ENCODE peak calls at places on chromosomes 3 and 15, in eight cellular contexts. X is A549, N is HepG2, H is endothelial cell of umbilical vein, Y is K562, O is H1, T is HCT116, E is GM12878. Z is an unnamed sample.

GRCh38 chr3:113035387-113035982 is 44.7 kb downstream of the GTPBP8 start:
- DNase-seq in X (peak), N (peak), H (peak), Y (peak), O (peak), T (peak), E (no peak), Z (peak)

GRCh38 chr15:80580107-80580506 is 115.0 kb upstream of the ABHD17C start:
- DNase-seq in X (peak), N (no peak), H (no peak), Y (no peak), O (no peak), T (no peak), E (no peak), Z (peak)

GRCh38 chr3:49020335-49021212 is 1.3 kb upstream of the NDUFAF3 start:
- DNase-seq in X (no peak), N (no peak), H (peak), Y (peak), O (peak), T (no peak), E (no peak), Z (peak)

GRCh38 chr3:11150256-11150655 is 4.0 kb upstream of the HRH1 start:
- DNase-seq in X (no peak), N (no peak), H (no peak), Y (no peak), O (no peak), T (no peak), E (no peak), Z (no peak)

GRCh38 chr3:126433496-126434263 is 39.0 kb downstream of the CFAP100 start:
- DNase-seq in X (no peak), N (no peak), H (no peak), Y (no peak), O (no peak), T (no peak), E (no peak), Z (no peak)

GRCh38 chr3:59605318-59605717 is 555.5 kb upstream of the CFAP20DC start:
- DNase-seq in X (no peak), N (no peak), H (no peak), Y (no peak), O (no peak), T (no peak), E (no peak), Z (no peak)

GRCh38 chr3:99938270-99938955 is 120.8 kb downstream of the CMSS1 start:
- DNase-seq in X (no peak), N (no peak), H (peak), Y (no peak), O (no peak), T (no peak), E (no peak), Z (no peak)

GRCh38 chr3:30698549-30698948 is 92.1 kb downstream of the TGFBR2 start:
- DNase-seq in X (no peak), N (no peak), H (no peak), Y (no peak), O (no peak), T (no peak), E (no peak), Z (no peak)

GRCh38 chr3:12155833-12156232 is 2.9 kb downstream of the TIMP4 start:
- DNase-seq in X (peak), N (peak), H (peak), Y (peak), O (no peak), T (peak), E (no peak), Z (no peak)

GRCh38 chr3:127485396-127486170 is 105.0 kb downstream of the TPRA1 start:
- DNase-seq in X (no peak), N (no peak), H (no peak), Y (no peak), O (peak), T (no peak), E (no peak), Z (no peak)

GRCh38 chr15:83475551-83475950 is 28.4 kb downstream of the SH3GL3 start:
- DNase-seq in X (no peak), N (no peak), H (no peak), Y (no peak), O (no peak), T (no peak), E (no peak), Z (no peak)

GRCh38 chr15:100760357-100760903 is 119.2 kb upstream of the ALDH1A3 start:
- DNase-seq in X (peak), N (no peak), H (no peak), Y (peak), O (no peak), T (no peak), E (no peak), Z (no peak)

GRCh38 chr3:178454714-178455113 is 81.5 kb upstream of the KCNMB2 start:
- DNase-seq in X (no peak), N (no peak), H (no peak), Y (no peak), O (no peak), T (no peak), E (no peak), Z (no peak)

GRCh38 chr3:159994182-159994581 is 5.5 kb downstream of the IL12A start:
- DNase-seq in X (no peak), N (no peak), H (no peak), Y (no peak), O (no peak), T (no peak), E (no peak), Z (no peak)

GRCh38 chr15:77834276-77834990 is 201.7 kb upstream of the LINGO1 start:
- DNase-seq in X (no peak), N (no peak), H (no peak), Y (no peak), O (no peak), T (no peak), E (no peak), Z (no peak)

GRCh38 chr3:5136619-5137429 is 14.7 kb downstream of the ARL8B start:
- DNase-seq in X (peak), N (peak), H (peak), Y (no peak), O (no peak), T (no peak), E (no peak), Z (peak)

GRCh38 chr15:25501828-25502446 is 63.1 kb upstream of the UBE3A start:
- DNase-seq in X (peak), N (peak), H (peak), Y (peak), O (no peak), T (peak), E (no peak), Z (peak)

GRCh38 chr3:15983232-15983631 is 185.5 kb upstream of the ANKRD28 start:
- DNase-seq in X (no peak), N (no peak), H (no peak), Y (no peak), O (no peak), T (no peak), E (no peak), Z (no peak)

GRCh38 chr3:139518296-139518695 is 21.2 kb downstream of the RBP1 start:
- DNase-seq in X (no peak), N (no peak), H (no peak), Y (no peak), O (peak), T (no peak), E (no peak), Z (no peak)

GRCh38 chr3:23928525-23928924 is 11.6 kb downstream of the RPL15 start:
- DNase-seq in X (peak), N (no peak), H (no peak), Y (no peak), O (no peak), T (no peak), E (no peak), Z (no peak)

GRCh38 chr3:30467596-30468238 is 138.7 kb upstream of the TGFBR2 start:
- DNase-seq in X (no peak), N (no peak), H (no peak), Y (no peak), O (no peak), T (no peak), E (no peak), Z (no peak)

GRCh38 chr15:74955796-74956647 is 550 bp downstream of the RPP25 start:
- DNase-seq in X (peak), N (no peak), H (peak), Y (peak), O (peak), T (no peak), E (no peak), Z (peak)

GRCh38 chr15:55909036-55909811 is 84.2 kb downstream of the NEDD4 start:
- DNase-seq in X (peak), N (no peak), H (no peak), Y (no peak), O (no peak), T (no peak), E (no peak), Z (no peak)

GRCh38 chr3:141306922-141307321 is 61.4 kb upstream of the ZBTB38 start:
- DNase-seq in X (no peak), N (no peak), H (no peak), Y (no peak), O (no peak), T (no peak), E (no peak), Z (no peak)

GRCh38 chr15:25893621-25894020 is 30.5 kb upstream of the ATP10A start:
- DNase-seq in X (no peak), N (no peak), H (no peak), Y (no peak), O (no peak), T (no peak), E (no peak), Z (no peak)

GRCh38 chr15:55235637-55236036 is 38.9 kb upstream of the RSL24D1 start:
- DNase-seq in X (no peak), N (no peak), H (no peak), Y (no peak), O (no peak), T (no peak), E (no peak), Z (no peak)

GRCh38 chr3:135982922-135983581 is 17.5 kb downstream of the PPP2R3A start:
- DNase-seq in X (no peak), N (no peak), H (no peak), Y (no peak), O (no peak), T (no peak), E (no peak), Z (no peak)

GRCh38 chr3:103690536-103690935 is 1255.7 kb downstream of the ZPLD1 start:
- DNase-seq in X (no peak), N (no peak), H (no peak), Y (no peak), O (no peak), T (no peak), E (no peak), Z (no peak)

GRCh38 chr3:80152692-80153091 is 384.9 kb upstream of the ROBO1 start:
- DNase-seq in X (no peak), N (no peak), H (no peak), Y (no peak), O (no peak), T (no peak), E (no peak), Z (no peak)

DNA sequence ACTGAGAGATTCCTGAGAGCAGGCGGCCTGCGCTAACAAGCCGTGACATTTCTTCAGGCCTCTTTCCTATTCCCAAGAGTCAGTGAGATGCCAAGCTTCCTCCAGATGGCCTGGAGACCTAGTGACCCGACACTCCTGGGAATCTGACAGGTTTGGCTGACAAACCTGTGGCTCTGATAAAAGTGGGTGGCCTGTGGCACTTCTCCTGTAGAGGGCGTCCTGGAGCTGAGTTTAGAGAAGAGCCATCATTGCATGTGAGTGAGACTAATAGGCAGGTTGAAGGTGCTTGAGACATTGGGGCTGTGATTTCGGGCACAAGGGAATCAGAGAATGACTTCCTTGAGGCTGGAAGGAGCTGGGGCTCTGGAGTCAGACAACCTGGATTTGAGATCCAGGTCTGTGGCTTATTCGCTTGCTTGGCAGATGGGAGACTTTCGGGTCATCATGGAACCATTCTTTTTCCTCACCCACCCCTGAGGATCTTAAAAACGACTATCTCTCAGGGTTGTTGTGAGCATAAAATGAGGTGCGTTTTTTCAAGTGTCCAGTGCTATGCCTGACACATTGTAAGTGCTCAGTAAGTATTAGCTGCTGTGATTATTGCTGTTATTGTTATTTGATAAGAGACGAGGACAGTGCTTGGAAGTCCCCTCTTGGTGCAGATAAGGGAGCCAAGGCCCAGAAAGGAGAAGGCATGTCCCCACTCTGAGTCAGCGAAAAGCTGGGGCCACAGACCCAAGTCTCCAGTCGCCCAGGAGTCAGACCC is 77.2 kb downstream of the SCN10A start:
- DNase-seq in X (peak), N (peak), H (peak), Y (peak), O (peak), T (peak), E (no peak), Z (peak)
- TF ChIP-seq MAX in X (no peak), N (no peak), H (no peak), Y (no peak), O (peak), T (no peak), E (no peak), Z (peak)

GRCh38 chr15:99155961-99156443 is 51.1 kb downstream of the SYNM start:
- DNase-seq in X (no peak), N (peak), H (no peak), Y (no peak), O (no peak), T (no peak), E (no peak), Z (peak)

GRCh38 chr15:99153026-99153535 is 48.2 kb downstream of the SYNM start:
- DNase-seq in X (no peak), N (no peak), H (no peak), Y (no peak), O (no peak), T (no peak), E (no peak), Z (no peak)

GRCh38 chr15:99154271-99154670 is 49.4 kb downstream of the SYNM start:
- DNase-seq in X (no peak), N (no peak), H (peak), Y (no peak), O (no peak), T (no peak), E (no peak), Z (no peak)

GRCh38 chr15:99158626-99159412 is 53.9 kb downstream of the SYNM start:
- DNase-seq in X (no peak), N (no peak), H (no peak), Y (no peak), O (no peak), T (no peak), E (no peak), Z (no peak)

GRCh38 chr15:99157456-99157855 is 52.6 kb downstream of the SYNM start:
- DNase-seq in X (no peak), N (no peak), H (peak), Y (no peak), O (no peak), T (no peak), E (no peak), Z (no peak)
- H3K4me3 ChIP-seq in X (no peak), N (no peak), H (no peak), Y (no peak), O (no peak), T (no peak), E (no peak), Z (no peak)

GRCh38 chr3:191328963-191329653 is at the start of gene CCDC50:
- DNase-seq in X (peak), N (peak), H (peak), Y (peak), O (peak), T (no peak), E (no peak), Z (peak)
- TF ChIP-seq POLR2A in X (peak), N (peak), H (peak), Y (peak), O (peak), T (peak), E (peak), Z (peak)

GRCh38 chr3:40201770-40202169 is 107.7 kb upstream of the EIF1B start:
- DNase-seq in X (no peak), N (no peak), H (no peak), Y (no peak), O (no peak), T (no peak), E (no peak), Z (no peak)
- TF ChIP-seq MAX in X (no peak), N (no peak), H (no peak), Y (no peak), O (no peak), T (no peak), E (no peak), Z (no peak)

DNA sequence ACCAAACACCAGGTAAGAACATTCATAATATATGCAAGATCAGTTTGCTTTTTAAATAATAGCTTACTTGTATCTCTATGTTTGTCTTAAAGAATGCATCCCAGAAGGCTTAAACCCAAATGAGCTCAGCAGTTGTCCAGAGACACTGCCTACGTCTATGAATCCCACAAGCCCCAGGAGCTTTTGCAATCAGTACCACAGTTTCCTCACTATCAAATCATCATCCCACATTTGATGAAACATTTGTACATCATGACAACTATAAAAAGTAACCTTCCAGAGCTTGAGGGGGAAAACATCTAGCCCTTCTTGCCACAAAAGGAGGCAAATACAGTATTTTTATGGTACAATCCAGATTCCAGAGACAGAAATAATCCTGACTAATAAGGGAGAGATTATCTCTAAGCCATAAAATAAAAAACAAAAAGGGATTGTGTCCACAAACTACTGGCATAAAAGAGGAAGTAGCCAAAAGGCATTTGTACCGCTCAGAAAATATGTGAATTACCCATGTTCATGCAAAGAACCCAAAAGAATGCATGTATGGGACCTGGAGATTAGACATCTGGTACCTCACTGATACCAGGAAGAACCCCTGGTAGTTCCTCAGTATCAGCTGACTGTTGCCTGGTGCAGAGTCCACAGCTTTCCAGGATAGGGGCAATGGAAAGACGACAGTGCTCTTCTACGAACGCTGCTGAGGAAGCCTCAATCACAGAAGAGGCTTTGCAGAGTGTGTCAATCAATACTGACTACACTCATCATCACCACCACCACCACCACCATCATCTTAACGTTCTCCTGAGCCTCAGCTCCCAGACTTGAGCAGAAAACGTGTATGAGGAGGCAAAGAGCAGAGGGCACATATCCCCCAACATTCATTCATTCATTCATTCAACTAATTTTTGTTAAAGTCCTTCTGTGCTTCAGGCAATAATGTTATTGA is 63.4 kb downstream of the ATP8B4 start:
- DNase-seq in X (no peak), N (no peak), H (no peak), Y (no peak), O (no peak), T (no peak), E (no peak), Z (peak)
- H3K4me3 ChIP-seq in X (no peak), N (no peak), H (no peak), Y (no peak), O (no peak), T (no peak), E (no peak), Z (peak)

GRCh38 chr3:105827101-105827634 is 41.6 kb downstream of the CBLB start:
- DNase-seq in X (no peak), N (no peak), H (no peak), Y (no peak), O (no peak), T (no peak), E (peak), Z (no peak)

GRCh38 chr3:105828703-105829102 is 40.1 kb downstream of the CBLB start:
- DNase-seq in X (no peak), N (no peak), H (no peak), Y (no peak), O (no peak), T (no peak), E (no peak), Z (no peak)

GRCh38 chr3:105829229-105829628 is 39.6 kb downstream of the CBLB start:
- DNase-seq in X (no peak), N (no peak), H (no peak), Y (no peak), O (no peak), T (no peak), E (no peak), Z (no peak)

GRCh38 chr3:105829879-105830622 is 38.8 kb downstream of the CBLB start:
- DNase-seq in X (no peak), N (no peak), H (peak), Y (no peak), O (no peak), T (no peak), E (no peak), Z (no peak)

DNA sequence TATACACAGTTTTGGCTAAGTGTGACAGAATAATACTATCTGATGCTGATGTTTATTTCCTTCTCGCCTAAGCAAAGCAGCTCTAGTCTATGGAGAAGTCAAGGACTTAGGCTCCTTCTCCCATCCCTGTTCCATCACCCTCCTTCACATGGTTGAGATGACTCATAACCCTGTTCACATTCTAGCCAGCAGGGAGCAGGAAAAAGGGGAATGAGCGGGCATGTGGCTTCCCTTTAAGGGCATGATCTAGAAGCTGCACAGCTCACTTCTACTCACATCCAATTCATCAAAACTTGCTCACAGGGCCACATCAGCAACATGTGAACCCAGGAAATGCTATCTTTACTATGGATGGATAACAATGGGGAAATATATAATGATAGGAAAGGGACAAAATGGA is 40.9 kb downstream of the CBLB start:
- DNase-seq in X (peak), N (peak), H (peak), Y (peak), O (no peak), T (peak), E (no peak), Z (peak)
- TF ChIP-seq POLR2A in X (no peak), N (no peak), H (no peak), Y (no peak), O (no peak), T (no peak), E (no peak), Z (no peak)

DNA sequence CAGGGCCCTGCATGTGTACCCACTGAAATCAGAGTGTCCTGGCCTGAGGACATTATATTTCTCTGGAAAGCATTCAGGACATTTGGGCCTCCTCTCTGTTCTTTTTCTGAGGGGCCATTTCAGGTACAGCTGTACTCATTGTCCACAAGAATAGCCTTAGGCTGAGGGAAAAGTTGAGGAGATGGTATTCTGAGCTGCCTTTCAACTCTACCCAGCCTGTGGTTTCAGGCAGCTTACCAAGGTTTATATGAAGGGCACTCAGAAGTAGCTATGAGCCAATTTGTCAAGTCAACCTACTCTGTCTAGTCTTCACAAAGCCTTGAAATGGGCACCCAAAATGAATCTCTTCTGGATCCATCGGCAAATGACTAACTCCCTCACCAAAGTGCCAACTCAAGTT is 9.4 kb downstream of the ATP13A4 start:
- DNase-seq in X (no peak), N (no peak), H (no peak), Y (no peak), O (no peak), T (no peak), E (no peak), Z (no peak)
- TF ChIP-seq MAX in X (no peak), N (no peak), H (no peak), Y (no peak), O (no peak), T (no peak), E (no peak), Z (no peak)